ENCODE peak calls at places on chromosomes 6 and 20, in seven cellular contexts. L is NCI-H345; S is activated naive CD4-positive, alpha-beta T cell; J is SHP77; Y is RWPE1; R is cerebellum; C is kidney tubule cell. O is an unnamed sample.

GRCh38 chr20:4441191-4441590 is 280.5 kb upstream of the PRND start:
- DNase-seq in L (no peak), S (no peak), J (no peak), Y (no peak), R (no peak), C (no peak), O (no peak)

GRCh38 chr20:3222635-3223600 is 13.6 kb downstream of the ITPA start:
- DNase-seq in L (peak; percentile 99), S (no peak), J (peak; percentile 99), Y (no peak), R (no peak), C (peak; percentile 83), O (peak; percentile 100)

GRCh38 chr6:161584051-161584450 is 310.2 kb upstream of the AGPAT4 start:
- DNase-seq in L (no peak), S (no peak), J (no peak), Y (peak; percentile 61), R (peak; percentile 31), C (peak; percentile 24), O (no peak)

GRCh38 chr20:47576516-47577033 is 74.9 kb downstream of the NCOA3 start:
- DNase-seq in L (no peak), S (no peak), J (peak; percentile 69), Y (peak; percentile 93), R (peak; percentile 8), C (peak; percentile 89), O (peak; percentile 84)

GRCh38 chr6:38142178-38142902 is 322.8 kb downstream of the ZFAND3 start:
- DNase-seq in L (no peak), S (no peak), J (no peak), Y (no peak), R (no peak), C (no peak), O (no peak)

GRCh38 chr6:151805286-151805840 is 2.1 kb upstream of the ESR1 start:
- DNase-seq in L (no peak), S (no peak), J (no peak), Y (no peak), R (no peak), C (peak; percentile 5), O (no peak)

GRCh38 chr20:34535301-34535840 is 19.1 kb downstream of the DYNLRB1 start:
- DNase-seq in L (no peak), S (no peak), J (no peak), Y (no peak), R (no peak), C (no peak), O (no peak)

GRCh38 chr6:44176935-44177509 is 18.4 kb downstream of the CAPN11 start:
- DNase-seq in L (no peak), S (no peak), J (peak; percentile 49), Y (no peak), R (no peak), C (no peak), O (no peak)

GRCh38 chr6:144835322-144835721 is 550.2 kb downstream of the UTRN start:
- DNase-seq in L (no peak), S (no peak), J (no peak), Y (no peak), R (no peak), C (no peak), O (no peak)

GRCh38 chr20:25148181-25148981 is 47.1 kb upstream of the ENTPD6 start:
- DNase-seq in L (no peak), S (no peak), J (no peak), Y (peak; percentile 20), R (peak; percentile 73), C (peak; percentile 33), O (peak; percentile 89)

GRCh38 chr6:110949679-110950285 is 8.7 kb upstream of the GTF3C6 start:
- DNase-seq in L (no peak), S (no peak), J (no peak), Y (no peak), R (peak; percentile 10), C (no peak), O (peak; percentile 64)